ENCODE peak calls at places on chromosomes 5 and 9, in five cellular contexts. C is HS-27A; A is effector memory CD8-positive, alpha-beta T cell; M is gastrocnemius medialis; F is KG1. R is an unnamed sample.
A peak's percentile ranks its signal among the peaks of the same experiment; 100 is the strongest.

GRCh38 chr5:11319851-11320580 is 559.0 kb upstream of the DAP start:
- DNase-seq in F (no peak), M (no peak), A (no peak), C (peak; percentile 36), R (no peak)

GRCh38 chr5:124996764-124997077 is 250.3 kb upstream of the ZNF608 start:
- DNase-seq in F (no peak), C (no peak), A (no peak), M (no peak), R (no peak)

GRCh38 chr5:9557696-9558095 is 11.8 kb upstream of the SEMA5A start:
- DNase-seq in A (no peak), F (no peak), M (no peak), C (peak; percentile 90), R (no peak)

GRCh38 chr9:80926611-80927010 is 762.7 kb downstream of the TLE1 start:
- DNase-seq in F (no peak), C (no peak), M (no peak), A (no peak), R (no peak)

GRCh38 chr5:147949711-147950573 is 43.6 kb upstream of the C5orf46 start:
- DNase-seq in F (no peak), M (no peak), A (no peak), C (no peak), R (no peak)

GRCh38 chr5:69526660-69527059 is 33.3 kb upstream of the GTF2H2C start:
- DNase-seq in C (no peak), M (no peak), F (no peak), A (no peak), R (no peak)

GRCh38 chr9:138071292-138071691 is 193.7 kb downstream of the CACNA1B start:
- DNase-seq in F (no peak), A (no peak), C (no peak), M (no peak), R (no peak)

GRCh38 chr5:77863181-77863580 is 87.0 kb upstream of the TBCA start:
- DNase-seq in F (no peak), A (no peak), M (no peak), C (no peak), R (no peak)

GRCh38 chr9:69370430-69370829 is 45.4 kb downstream of the ENTREP1 start:
- DNase-seq in F (no peak), C (no peak), M (no peak), A (no peak), R (no peak)

GRCh38 chr5:157203417-157203816 is 22.8 kb downstream of the ITK start:
- DNase-seq in F (no peak), M (no peak), A (no peak), C (no peak), R (no peak)

GRCh38 chr9:34252670-34253459 is 74.0 kb downstream of the UBAP1 start:
- DNase-seq in M (peak; percentile 71), F (peak; percentile 9), A (peak; percentile 47), C (peak; percentile 35), R (peak; percentile 89)

GRCh38 chr9:21543187-21543586 is 61.1 kb upstream of the IFNE start:
- DNase-seq in A (no peak), M (no peak), C (no peak), F (no peak), R (no peak)

GRCh38 chr5:106894964-106895363 is 775.8 kb downstream of the EFNA5 start:
- DNase-seq in M (no peak), F (no peak), C (no peak), A (no peak), R (no peak)

GRCh38 chr9:98887918-98888510 is 55.7 kb upstream of the COL15A1 start:
- DNase-seq in M (no peak), F (no peak), A (no peak), C (no peak), R (no peak)

GRCh38 chr9:106877345-106877744 is 14.4 kb downstream of the ZNF462 start:
- DNase-seq in A (no peak), C (no peak), F (no peak), M (no peak), R (no peak)

GRCh38 chr9:83266618-83267543 is 203.9 kb upstream of the RASEF start:
- DNase-seq in A (no peak), M (peak; percentile 70), F (no peak), C (no peak), R (no peak)

GRCh38 chr5:111675540-111675939 is 81.5 kb downstream of the NREP start:
- DNase-seq in M (no peak), F (no peak), C (no peak), A (no peak), R (no peak)

GRCh38 chr5:16135003-16135402 is 44.6 kb downstream of the MARCHF11 start:
- DNase-seq in M (no peak), F (no peak), C (no peak), A (no peak), R (no peak)

GRCh38 chr9:91954841-91955471 is 4.9 kb upstream of the ROR2 start:
- DNase-seq in A (peak; percentile 12), C (peak; percentile 53), F (no peak), M (no peak), R (peak; percentile 85)

GRCh38 chr9:73847536-73847935 is 649.6 kb upstream of the RORB start:
- DNase-seq in F (no peak), C (no peak), A (no peak), M (no peak), R (peak; percentile 47)

GRCh38 chr9:77807295-77807694 is 159.2 kb upstream of the GNA14 start:
- DNase-seq in F (no peak), A (no peak), M (no peak), C (peak; percentile 75), R (no peak)

GRCh38 chr5:122972877-122973276 is 63.6 kb downstream of the PPIC start:
- DNase-seq in F (no peak), C (peak; percentile 19), M (no peak), A (no peak), R (no peak)

GRCh38 chr9:98356953-98357352 is 101.5 kb upstream of the TBC1D2 start:
- DNase-seq in C (no peak), A (no peak), M (no peak), F (no peak), R (no peak)

GRCh38 chr9:116144038-116144437 is 9.6 kb upstream of the PAPPA start:
- DNase-seq in C (no peak), M (no peak), A (no peak), F (no peak), R (no peak)

GRCh38 chr9:109817846-109818472 is 38.0 kb downstream of the PALM2AKAP2 start:
- DNase-seq in C (peak; percentile 94), M (peak; percentile 57), A (no peak), F (peak; percentile 51), R (peak; percentile 41)

GRCh38 chr5:32222723-32223470 is 48.8 kb upstream of the GOLPH3 start:
- DNase-seq in A (no peak), F (no peak), C (no peak), M (no peak), R (no peak)

GRCh38 chr5:139149477-139150199 is 48.5 kb downstream of the SIL1 start:
- DNase-seq in C (no peak), A (no peak), M (no peak), F (no peak), R (no peak)

GRCh38 chr9:20197976-20198685 is 409.3 kb upstream of the SLC24A2 start:
- DNase-seq in M (no peak), C (no peak), A (no peak), F (no peak), R (no peak)

GRCh38 chr5:96120120-96120519 is 158.5 kb upstream of the ELL2 start:
- DNase-seq in A (no peak), F (no peak), C (no peak), M (no peak), R (no peak)

GRCh38 chr9:21450733-21451394 is 10.6 kb downstream of the IFNA1 start:
- DNase-seq in M (no peak), A (no peak), C (no peak), F (no peak), R (no peak)

GRCh38 chr9:20242767-20243166 is 379.5 kb downstream of the MLLT3 start:
- DNase-seq in C (no peak), F (peak; percentile 18), A (peak; percentile 33), M (no peak), R (no peak)

GRCh38 chr5:178590141-178590923 is at the start of gene COL23A1:
- DNase-seq in M (peak; percentile 53), C (no peak), F (peak; percentile 34), A (peak; percentile 21), R (no peak)

GRCh38 chr5:143606043-143606752 is 202.7 kb upstream of the NR3C1 start:
- DNase-seq in M (no peak), A (no peak), F (no peak), C (no peak), R (no peak)

GRCh38 chr5:169610606-169611005 is 26.5 kb upstream of the DOCK2 start:
- DNase-seq in M (no peak), A (no peak), C (no peak), F (no peak), R (no peak)

GRCh38 chr9:89398651-89399050 is 80.4 kb downstream of the SECISBP2 start:
- DNase-seq in C (no peak), A (no peak), F (no peak), M (no peak), R (no peak)